ENCODE peak calls at places on chromosomes 11 and 22, in seven cellular contexts. B, D, O, R, T, G and U are unnamed samples.
A peak's percentile ranks its signal among the peaks of the same experiment; 100 is the strongest.

GRCh38 chr11:131932584-131933360 is 562.4 kb downstream of the NTM start:
- DNase-seq in O (no peak), T (no peak), B (no peak), R (no peak), D (no peak), G (no peak), U (no peak)

GRCh38 chr11:843086-843704 is 543 bp downstream of the TSPAN4 start:
- DNase-seq in R (no peak), D (no peak), T (no peak), B (no peak), G (no peak), O (no peak), U (no peak)

GRCh38 chr22:25478573-25478972 is 85.9 kb upstream of the GRK3 start:
- DNase-seq in T (no peak), R (no peak), O (no peak), B (no peak), G (no peak), D (no peak), U (no peak)

GRCh38 chr11:117704416-117705150 is 92.4 kb downstream of the DSCAML1 start:
- DNase-seq in T (no peak), D (no peak), O (no peak), B (no peak), G (no peak), R (no peak), U (no peak)

GRCh38 chr22:37175414-37176144 is 12.5 kb downstream of the C1QTNF6 start:
- DNase-seq in B (no peak), D (no peak), G (no peak), R (no peak), T (no peak), O (no peak), U (no peak)

GRCh38 chr11:910044-910588 is 494 bp downstream of the CHID1 start:
- DNase-seq in G (no peak), O (no peak), B (no peak), D (no peak), R (no peak), T (no peak), U (no peak)

GRCh38 chr11:78231962-78232459 is 43.3 kb downstream of the USP35 start:
- DNase-seq in T (no peak), D (peak; percentile 52), B (no peak), R (no peak), O (no peak), G (no peak), U (no peak)

GRCh38 chr22:22554324-22555284 is 4.5 kb downstream of the PRAME start:
- DNase-seq in T (no peak), R (no peak), B (no peak), G (no peak), D (no peak), O (no peak), U (no peak)

GRCh38 chr11:1514349-1515061 is 27.9 kb upstream of the MOB2 start:
- DNase-seq in T (no peak), R (no peak), O (no peak), D (no peak), B (no peak), G (no peak), U (no peak)

GRCh38 chr11:29452131-29452530 is 564.7 kb downstream of the KCNA4 start:
- DNase-seq in O (no peak), D (peak; percentile 9), R (peak; percentile 72), T (peak; percentile 77), B (no peak), G (no peak), U (no peak)

GRCh38 chr22:38228326-38228872 is 26.6 kb downstream of the MAFF start:
- DNase-seq in T (no peak), D (no peak), G (no peak), R (no peak), O (no peak), B (no peak), U (no peak)

GRCh38 chr22:49628351-49629023 is 199.2 kb downstream of the BRD1 start:
- DNase-seq in O (no peak), D (no peak), G (no peak), T (no peak), B (no peak), R (no peak), U (peak; percentile 12)

GRCh38 chr11:131809203-131809948 is 439.0 kb downstream of the NTM start:
- DNase-seq in T (no peak), D (peak; percentile 10), O (no peak), B (no peak), R (no peak), G (no peak), U (no peak)

GRCh38 chr11:62896049-62896448 is 15.4 kb downstream of the SLC3A2 start:
- DNase-seq in B (no peak), R (no peak), G (no peak), D (no peak), O (no peak), T (no peak), U (no peak)

GRCh38 chr11:126561327-126561893 is 205.9 kb downstream of the ST3GAL4 start:
- DNase-seq in D (peak; percentile 75), G (peak; percentile 61), R (peak; percentile 53), O (no peak), B (peak; percentile 10), T (peak; percentile 21), U (no peak)

GRCh38 chr11:76637491-76638266 is 32.9 kb downstream of the LRRC32 start:
- DNase-seq in B (no peak), G (no peak), D (no peak), O (no peak), R (no peak), T (no peak), U (no peak)

GRCh38 chr11:117300773-117301172 is 9.6 kb downstream of the BACE1-AS start:
- DNase-seq in B (no peak), T (no peak), R (no peak), D (peak; percentile 26), G (no peak), O (no peak), U (no peak)

GRCh38 chr11:6862961-6863360 is at the start of gene OR10A2:
- DNase-seq in B (no peak), R (no peak), G (no peak), O (no peak), D (peak; percentile 4), T (no peak), U (no peak)

GRCh38 chr11:120210651-120211521 is at the start of gene OAF:
- DNase-seq in D (peak; percentile 93), R (peak; percentile 73), O (peak; percentile 34), B (peak; percentile 51), G (peak; percentile 83), T (peak; percentile 53), U (peak; percentile 47)